ENCODE peak calls at places on chromosomes 7 and 10, in five cellular contexts. X, T, P, V and Y are unnamed samples.

GRCh38 chr7:129799350-129799955 is 153.3 kb downstream of the UBE2H start:
- DNase-seq in X (no peak), T (no peak), P (no peak), V (no peak), Y (no peak)

GRCh38 chr7:81420526-81420925 is 349.3 kb downstream of the HGF start:
- DNase-seq in X (no peak), T (no peak), P (no peak), V (no peak), Y (no peak)

GRCh38 chr7:130242198-130243014 is 24.3 kb upstream of the CPA2 start:
- DNase-seq in X (peak; percentile 65), T (peak; percentile 43), P (peak; percentile 78), V (peak; percentile 73), Y (peak; percentile 66)

GRCh38 chr7:25732771-25733217 is 419.2 kb upstream of the NFE2L3 start:
- DNase-seq in X (no peak), T (no peak), P (no peak), V (no peak), Y (no peak)

GRCh38 chr10:47152861-47153349 is 147.1 kb upstream of the GDF10 start:
- DNase-seq in X (peak; percentile 28), T (no peak), P (no peak), V (peak; percentile 71), Y (peak; percentile 75)

GRCh38 chr10:112649492-112650152 is 202.6 kb downstream of the VTI1A start:
- DNase-seq in X (peak; percentile 72), T (no peak), P (no peak), V (peak; percentile 55), Y (no peak)

GRCh38 chr7:51244890-51245289 is 71.7 kb downstream of the COBL start:
- DNase-seq in X (no peak), T (no peak), P (no peak), V (no peak), Y (peak; percentile 18)

GRCh38 chr7:92834661-92835139 is 1.7 kb downstream of the CDK6 start:
- DNase-seq in X (no peak), T (peak; percentile 10), P (peak; percentile 71), V (no peak), Y (peak; percentile 39)

GRCh38 chr7:46387646-46388045 is 466.6 kb upstream of the IGFBP3 start:
- DNase-seq in X (peak; percentile 70), T (no peak), P (no peak), V (peak; percentile 88), Y (no peak)

GRCh38 chr10:20494474-20494873 is 402.6 kb downstream of the NEBL start:
- DNase-seq in X (peak; percentile 28), T (no peak), P (no peak), V (peak; percentile 48), Y (no peak)

GRCh38 chr7:30423793-30424505 is 54.6 kb downstream of the NOD1 start:
- DNase-seq in X (no peak), T (no peak), P (no peak), V (no peak), Y (no peak)

GRCh38 chr7:79876769-79877362 is 257.8 kb upstream of the GNAI1 start:
- DNase-seq in X (peak; percentile 98), T (no peak), P (no peak), V (peak; percentile 89), Y (peak; percentile 16)

GRCh38 chr7:157235357-157236018 is 96.8 kb downstream of the UBE3C start:
- DNase-seq in X (peak; percentile 66), T (no peak), P (no peak), V (peak; percentile 48), Y (no peak)

GRCh38 chr10:47282657-47283018 is 17.4 kb upstream of the GDF10 start:
- DNase-seq in X (no peak), T (no peak), P (no peak), V (no peak), Y (no peak)

GRCh38 chr10:128040096-128040495 is 86.1 kb downstream of the MKI67 start:
- DNase-seq in X (no peak), T (no peak), P (no peak), V (no peak), Y (no peak)

GRCh38 chr7:131893627-131894345 is 337.4 kb upstream of the PODXL start:
- DNase-seq in X (no peak), T (no peak), P (no peak), V (no peak), Y (no peak)

GRCh38 chr10:71923138-71923692 is 41.0 kb upstream of the CHST3 start:
- DNase-seq in X (no peak), T (no peak), P (no peak), V (no peak), Y (no peak)

GRCh38 chr7:14691597-14692203 is 210.9 kb downstream of the DGKB start:
- DNase-seq in X (peak; percentile 59), T (peak; percentile 34), P (no peak), V (peak; percentile 56), Y (peak; percentile 48)

GRCh38 chr10:32065871-32066270 is 9.6 kb upstream of the KIF5B start:
- DNase-seq in X (peak; percentile 74), T (no peak), P (no peak), V (peak; percentile 76), Y (peak; percentile 81)

GRCh38 chr7:149799397-149800168 is 26.2 kb upstream of the ZNF467 start:
- DNase-seq in X (peak; percentile 9), T (no peak), P (no peak), V (no peak), Y (peak; percentile 61)

GRCh38 chr10:693506-693905 is 4.0 kb upstream of the DIP2C start:
- DNase-seq in X (peak; percentile 60), T (peak; percentile 51), P (no peak), V (peak; percentile 17), Y (no peak)

GRCh38 chr10:122460891-122461293 is 461 bp upstream of the HTRA1 start:
- DNase-seq in X (peak; percentile 29), T (no peak), P (no peak), V (peak; percentile 23), Y (no peak)

GRCh38 chr7:56097700-56098099 is 4.9 kb upstream of the PHKG1 start:
- DNase-seq in X (peak; percentile 78), T (no peak), P (no peak), V (peak; percentile 91), Y (peak; percentile 40)

GRCh38 chr10:104559935-104560334 is 81.2 kb upstream of the SORCS3 start:
- DNase-seq in X (no peak), T (no peak), P (no peak), V (no peak), Y (no peak)

GRCh38 chr10:97867220-97867800 is 17.7 kb downstream of the GOLGA7B start:
- DNase-seq in X (no peak), T (no peak), P (no peak), V (no peak), Y (no peak)

GRCh38 chr10:103458720-103459119 is at the start of gene CALHM1:
- DNase-seq in X (no peak), T (no peak), P (no peak), V (no peak), Y (peak; percentile 60)

GRCh38 chr7:152574892-152575511 is 100.9 kb downstream of the XRCC2 start:
- DNase-seq in X (no peak), T (no peak), P (peak; percentile 1), V (no peak), Y (no peak)

GRCh38 chr10:78212134-78212785 is 178.6 kb downstream of the RPS24 start:
- DNase-seq in X (no peak), T (no peak), P (no peak), V (no peak), Y (no peak)

GRCh38 chr7:13017325-13017853 is 330.0 kb downstream of the ARL4A start:
- DNase-seq in X (peak; percentile 86), T (no peak), P (no peak), V (peak; percentile 76), Y (no peak)

GRCh38 chr7:15280078-15280734 is 281.6 kb downstream of the AGMO start:
- DNase-seq in X (no peak), T (no peak), P (no peak), V (no peak), Y (no peak)

GRCh38 chr7:103811997-103812396 is 177.5 kb downstream of the RELN start:
- DNase-seq in X (no peak), T (peak; percentile 5), P (no peak), V (no peak), Y (no peak)

DNA sequence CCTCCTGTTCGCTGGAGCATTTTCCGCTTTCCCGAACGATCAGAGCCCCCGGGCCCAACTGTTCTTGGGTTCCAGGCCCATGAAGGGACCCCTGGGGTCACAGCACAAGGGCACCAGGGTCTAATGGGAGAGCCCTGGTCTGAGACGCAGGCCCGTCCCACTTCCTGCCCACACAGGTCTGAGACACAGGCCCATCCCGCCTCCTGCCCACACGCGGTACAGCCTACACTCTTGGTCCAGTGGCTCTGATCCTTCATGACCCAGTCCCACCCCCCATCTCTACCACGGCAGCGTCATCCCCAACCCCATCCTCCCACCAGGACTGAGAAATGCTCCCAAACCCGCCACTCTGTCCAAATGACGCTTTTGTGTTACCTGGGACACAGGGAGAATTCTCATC is 38.7 kb upstream of the SAMD8 start:
- DNase-seq in X (no peak), T (no peak), P (no peak), V (no peak), Y (no peak)
- H3K4me3 ChIP-seq in X (no peak overlapping the region), T (no peak overlapping the region), P (no peak overlapping the region), V (no peak overlapping the region), Y (no peak overlapping the region)

GRCh38 chr10:62726142-62726541 is 78.4 kb upstream of the ADO start:
- DNase-seq in X (no peak), T (no peak), P (no peak), V (no peak), Y (no peak)

GRCh38 chr10:62723375-62723774 is 81.1 kb upstream of the ADO start:
- DNase-seq in X (no peak), T (no peak), P (no peak), V (no peak), Y (no peak)

GRCh38 chr10:62726638-62727037 is 77.9 kb upstream of the ADO start:
- DNase-seq in X (no peak), T (no peak), P (no peak), V (no peak), Y (no peak)

GRCh38 chr10:62727935-62728334 is 76.6 kb upstream of the ADO start:
- DNase-seq in X (no peak), T (no peak), P (no peak), V (no peak), Y (no peak)

GRCh38 chr10:62724465-62724864 is 80.1 kb upstream of the ADO start:
- DNase-seq in X (no peak), T (no peak), P (peak; percentile 63), V (no peak), Y (no peak)
- TF ChIP-seq CTCF in X (no peak), T (no peak), P (no peak), V (no peak), Y (no peak)

DNA sequence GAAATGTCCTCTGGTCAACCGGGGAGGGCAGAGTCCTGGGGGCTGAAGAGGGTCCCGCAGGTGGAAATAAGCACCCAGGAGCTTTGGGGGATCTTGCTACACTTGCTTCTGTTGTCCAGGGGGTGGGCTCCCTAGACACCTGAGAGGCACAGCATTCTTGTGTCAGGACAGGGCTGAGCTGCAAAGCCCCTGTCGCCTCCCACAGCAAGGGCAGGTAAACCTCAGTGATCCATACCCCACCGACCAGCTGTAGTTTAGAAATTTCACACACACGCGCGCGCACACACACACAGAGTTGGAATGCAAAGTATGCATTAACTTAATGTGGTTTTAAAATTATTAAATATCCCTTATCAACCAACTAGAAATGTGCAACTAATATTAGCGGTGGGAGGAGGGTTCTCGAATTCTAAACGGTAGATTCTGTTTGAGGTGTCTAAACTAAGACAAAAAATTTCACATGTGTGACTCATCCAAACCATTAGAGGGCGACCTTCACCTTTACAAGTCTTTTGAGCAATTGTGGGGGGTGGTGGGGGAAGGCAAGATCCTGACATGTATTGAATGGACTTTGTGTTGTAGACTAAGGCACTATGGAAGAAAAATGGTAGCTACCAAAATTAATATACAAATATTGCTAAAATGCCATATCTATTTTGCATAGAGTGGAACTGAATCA is 34.3 kb upstream of the PTF1A start:
- DNase-seq in X (peak; percentile 71), T (no peak), P (no peak), V (peak; percentile 57), Y (peak; percentile 48)
- H3K4me3 ChIP-seq in X (no peak overlapping the region), T (no peak overlapping the region), P (no peak overlapping the region), V (no peak overlapping the region), Y (no peak overlapping the region)

GRCh38 chr7:35839860-35840854 is 39.3 kb downstream of the SEPTIN7 start:
- DNase-seq in X (peak; percentile 52), T (no peak), P (no peak), V (peak; percentile 59), Y (no peak)
- TF ChIP-seq CTCF in X (no peak), T (no peak), P (no peak), V (no peak), Y (no peak)